ENCODE peak calls at places on chromosomes 4 and X, in eight cellular contexts. Y, P, S, W, L, V, E and F are unnamed samples.

GRCh38 chrX:38561951-38562719 is 793 bp downstream of the TSPAN7 start:
- DNase-seq in E (peak), P (peak), W (peak), V (peak), L (no peak), S (peak), Y (peak), F (no peak)

GRCh38 chr4:95267081-95267480 is 281.7 kb downstream of the UNC5C start:
- DNase-seq in W (no peak), Y (no peak), P (no peak), S (no peak), V (no peak), L (peak), E (no peak), F (no peak)

GRCh38 chr4:188934320-188934975 is 795.2 kb downstream of the TRIML1 start:
- DNase-seq in E (no peak), Y (no peak), S (no peak), V (no peak), L (peak), P (no peak), W (no peak), F (no peak)

GRCh38 chr4:128512767-128513322 is 225.2 kb upstream of the PGRMC2 start:
- DNase-seq in V (no peak), S (no peak), P (no peak), Y (no peak), L (no peak), E (no peak), W (no peak), F (no peak)

GRCh38 chr4:148069086-148070010 is 337.5 kb downstream of the ARHGAP10 start:
- DNase-seq in L (no peak), P (no peak), S (no peak), Y (no peak), W (no peak), V (peak), E (no peak), F (no peak)

GRCh38 chr4:118280501-118281218 is 72.1 kb downstream of the PRSS12 start:
- DNase-seq in L (peak), V (peak), S (peak), P (peak), E (peak), W (peak), Y (no peak), F (no peak)

GRCh38 chrX:9676311-9676710 is 89.3 kb downstream of the GPR143 start:
- DNase-seq in Y (no peak), P (no peak), W (no peak), S (no peak), E (no peak), V (no peak), L (no peak), F (no peak)

GRCh38 chrX:124362761-124363160 is 16.4 kb downstream of the SH2D1A start:
- DNase-seq in V (no peak), P (no peak), Y (no peak), E (no peak), L (no peak), S (no peak), W (no peak), F (no peak)

GRCh38 chrX:12825801-12826200 is 34.6 kb downstream of the PRPS2 start:
- DNase-seq in E (no peak), P (no peak), W (no peak), V (no peak), S (no peak), Y (no peak), L (no peak), F (no peak)

GRCh38 chr4:153541426-153542096 is 75.4 kb downstream of the TMEM131L start:
- DNase-seq in L (peak), V (no peak), E (no peak), P (no peak), W (no peak), S (no peak), Y (no peak), F (no peak)

GRCh38 chrX:17595456-17596035 is 141.7 kb upstream of the SCML1 start:
- DNase-seq in S (no peak), W (no peak), V (no peak), P (no peak), Y (no peak), E (no peak), L (peak), F (no peak)

DNA sequence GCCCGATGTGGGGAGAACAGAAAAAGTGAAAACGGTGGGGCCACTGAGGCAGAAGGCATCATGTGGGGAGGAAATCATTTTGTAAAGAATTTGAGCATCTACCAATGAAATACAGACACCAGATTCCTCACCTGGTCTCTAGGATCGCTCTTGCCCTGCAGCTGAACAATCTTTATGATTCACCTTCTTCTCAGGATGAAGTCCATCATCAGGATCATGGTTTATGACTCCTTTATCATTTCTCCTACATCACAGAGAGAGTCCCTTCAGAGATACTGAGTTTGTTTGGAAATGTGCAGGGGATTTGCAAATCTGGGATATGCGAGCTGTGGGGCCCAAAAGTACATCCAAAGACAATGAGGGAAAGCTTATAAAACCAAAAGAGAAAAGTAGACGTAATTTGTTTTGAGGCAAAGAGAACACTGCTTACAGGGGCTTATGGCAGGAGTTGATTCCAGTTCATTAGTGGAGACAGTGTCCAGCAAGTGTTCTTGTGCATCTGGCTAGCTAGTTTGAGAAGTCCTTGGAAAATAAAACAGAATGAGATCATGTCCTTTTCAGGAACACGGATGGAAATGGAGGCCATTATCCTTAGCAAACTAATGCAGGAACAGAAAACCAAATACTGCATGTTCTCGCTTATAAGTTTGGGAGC is 15.3 kb upstream of the ANXA5 start:
- DNase-seq in L (peak), E (no peak), Y (no peak), S (no peak), V (no peak), P (no peak), W (no peak), F (no peak)
- TF ChIP-seq CTCF in L (no peak), E (no peak), Y (no peak), S (no peak), V (no peak), P (no peak), W (no peak), F (no peak)

DNA sequence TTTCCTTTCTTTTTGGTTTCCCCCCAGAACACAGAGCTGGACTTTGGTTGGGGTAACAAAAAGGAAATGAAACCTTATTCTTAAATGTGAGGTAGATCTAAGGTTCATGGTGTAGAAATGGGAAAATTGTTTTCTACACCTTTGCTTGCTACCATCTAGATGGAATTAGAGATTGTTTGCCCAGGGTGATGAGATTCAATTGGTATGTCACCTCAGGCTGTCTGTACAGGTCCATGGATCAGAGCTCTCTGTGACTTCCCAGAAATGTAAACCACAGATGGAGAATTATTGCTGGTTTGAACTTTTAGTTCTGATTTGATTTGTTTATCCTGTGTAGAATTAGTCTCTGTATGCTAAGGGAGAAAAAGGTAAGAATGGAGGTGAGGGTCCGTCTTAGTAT is 146.7 kb downstream of the PCDH7 start:
- DNase-seq in E (no peak), V (no peak), W (no peak), P (no peak), S (no peak), L (peak), Y (no peak), F (no peak)
- TF ChIP-seq CTCF in E (no peak), V (no peak), W (no peak), P (no peak), S (no peak), L (no peak), Y (no peak), F (no peak)

DNA sequence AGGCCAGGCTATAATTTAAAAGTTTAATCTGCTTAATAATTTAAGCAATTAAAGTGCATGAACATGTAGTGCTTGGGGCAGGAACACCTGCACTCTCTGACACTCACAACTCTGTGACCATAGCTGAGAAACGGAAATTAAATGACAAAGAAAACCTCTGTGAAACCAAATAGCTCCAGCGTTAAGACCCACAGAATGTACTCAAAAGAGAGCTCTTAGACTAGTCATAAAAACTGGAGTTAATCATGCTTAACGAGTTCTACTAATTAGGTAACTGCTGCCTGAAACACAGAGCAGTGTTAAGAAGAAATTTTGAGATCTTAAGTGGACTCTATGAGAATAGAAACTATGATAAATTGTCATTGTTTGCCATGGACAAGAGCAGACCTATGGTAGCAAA is 174.4 kb upstream of the SPIN4 start:
- DNase-seq in L (no peak), Y (no peak), W (no peak), S (no peak), P (no peak), E (no peak), V (no peak), F (no peak)
- TF ChIP-seq CTCF in L (no peak), Y (no peak), W (no peak), S (no peak), P (no peak), E (no peak), V (no peak), F (no peak)

GRCh38 chr4:37802068-37802666 is 24.3 kb upstream of the PGM2 start:
- DNase-seq in E (no peak), L (peak), W (peak), S (peak), P (no peak), Y (peak), V (peak), F (no peak)
- TF ChIP-seq CTCF in E (no peak), L (peak), W (peak), S (no peak), P (peak), Y (peak), V (peak), F (peak)

GRCh38 chr4:18538121-18538520 is 516.6 kb upstream of the LCORL start:
- DNase-seq in L (no peak), W (no peak), E (no peak), V (no peak), Y (no peak), P (no peak), S (no peak), F (no peak)

GRCh38 chr4:18533262-18533775 is 511.8 kb upstream of the LCORL start:
- DNase-seq in Y (no peak), L (no peak), W (no peak), S (no peak), E (no peak), P (no peak), V (no peak), F (no peak)

GRCh38 chr4:18535948-18536347 is 514.4 kb upstream of the LCORL start:
- DNase-seq in S (no peak), Y (no peak), V (no peak), L (no peak), E (no peak), P (no peak), W (no peak), F (no peak)

GRCh38 chr4:18540349-18540748 is 518.8 kb upstream of the LCORL start:
- DNase-seq in E (no peak), S (no peak), P (no peak), L (no peak), Y (no peak), W (no peak), V (no peak), F (no peak)

DNA sequence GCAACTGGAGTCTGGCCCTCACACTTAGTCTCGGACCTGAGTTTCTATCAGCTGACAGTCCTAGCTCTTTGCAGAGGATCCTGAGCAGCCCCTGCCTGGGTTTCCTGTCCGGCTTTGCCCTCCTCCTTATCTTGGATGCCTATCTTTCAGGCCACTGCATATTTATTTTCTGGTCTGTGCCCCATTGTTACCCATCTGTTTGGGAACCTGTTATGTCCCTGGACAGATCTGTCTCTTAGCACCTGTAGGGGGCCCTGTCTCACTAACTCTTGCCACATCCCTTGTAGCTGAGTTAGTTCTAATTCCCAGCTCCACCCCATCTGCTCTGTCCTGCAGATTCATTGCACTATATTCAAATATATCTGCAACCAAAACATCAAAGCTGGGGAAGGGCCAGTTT is 514.9 kb upstream of the LCORL start:
- DNase-seq in Y (no peak), P (no peak), V (no peak), S (no peak), W (no peak), L (no peak), E (no peak), F (no peak)
- TF ChIP-seq CTCF in Y (no peak), P (no peak), V (no peak), S (no peak), W (no peak), L (no peak), E (no peak), F (no peak)

GRCh38 chr4:59247032-59247431 is 1953.1 kb upstream of the ADGRL3 start:
- DNase-seq in S (no peak), E (no peak), Y (no peak), L (no peak), V (peak), P (no peak), W (no peak), F (no peak)
- TF ChIP-seq CTCF in S (peak), E (no peak), Y (peak), L (no peak), V (no peak), P (peak), W (peak), F (peak)